ENCODE peak calls at places on chromosomes 12 and 14, in five cellular contexts. U is neural progenitor cell, F is lung, G is upper lobe of right lung, P is psoas muscle. J is an unnamed sample.

GRCh38 chr14:99116741-99117295 is 155.2 kb downstream of the BCL11B start:
- DNase-seq in G (no peak), F (peak; percentile 26), P (no peak), U (no peak), J (no peak)

GRCh38 chr12:58513866-58514265 is 406.4 kb downstream of the LRIG3 start:
- DNase-seq in F (no peak), U (no peak), P (no peak), G (no peak), J (no peak)

GRCh38 chr12:9134981-9135628 is 19.4 kb upstream of the A2M start:
- DNase-seq in P (no peak), G (peak; percentile 64), U (no peak), F (no peak), J (no peak)

GRCh38 chr12:11875414-11875935 is 195.3 kb upstream of the BCL2L14 start:
- DNase-seq in P (no peak), F (no peak), G (no peak), U (no peak), J (no peak)

GRCh38 chr14:59415836-59416620 is 49.2 kb downstream of the GPR135 start:
- DNase-seq in P (no peak), G (no peak), U (no peak), F (no peak), J (no peak)

GRCh38 chr12:115464673-115465060 is 780.7 kb upstream of the TBX3 start:
- DNase-seq in G (no peak), F (no peak), U (no peak), P (no peak), J (no peak)

GRCh38 chr12:130816055-130816454 is 23.0 kb downstream of the STX2 start:
- DNase-seq in F (no peak), G (no peak), P (no peak), U (no peak), J (no peak)

GRCh38 chr12:120100630-120101029 is 15.9 kb downstream of the RAB35 start:
- DNase-seq in F (no peak), P (peak; percentile 95), U (no peak), G (no peak), J (peak; percentile 91)

GRCh38 chr12:112167728-112168525 is 42.6 kb downstream of the TRAFD1 start:
- DNase-seq in U (no peak), F (no peak), G (no peak), P (no peak), J (no peak)

GRCh38 chr12:109134186-109134917 is 18.0 kb downstream of the ACACB start:
- DNase-seq in U (peak; percentile 63), G (peak; percentile 65), P (peak; percentile 90), F (peak; percentile 42), J (peak; percentile 80)
- H3K4me3 ChIP-seq in U (no peak overlapping the region), G (no peak overlapping the region), P (peak overlapping the region; percentile 35), F (no peak overlapping the region), J (no peak overlapping the region)

GRCh38 chr14:77763978-77764377 is 3.0 kb upstream of the SNW1 start:
- DNase-seq in P (no peak), F (no peak), G (no peak), U (peak; percentile 6), J (no peak)

GRCh38 chr14:77763316-77763715 is 2.4 kb upstream of the SNW1 start:
- DNase-seq in U (peak; percentile 33), F (no peak), G (no peak), P (no peak), J (no peak)

GRCh38 chr14:77760381-77761204 is at the start of gene SNW1:
- DNase-seq in P (peak; percentile 97), F (peak; percentile 93), G (peak; percentile 95), U (peak; percentile 97), J (peak; percentile 98)

GRCh38 chr14:77761205-77761931 is 412 bp upstream of the SNW1 start:
- DNase-seq in F (peak; percentile 31), G (no peak), P (peak; percentile 64), U (peak; percentile 57), J (peak; percentile 66)
- TF ChIP-seq CTCF in F (no peak), G (peak; percentile 35), P (no peak), U (peak; percentile 57), J (peak; percentile 11)

DNA sequence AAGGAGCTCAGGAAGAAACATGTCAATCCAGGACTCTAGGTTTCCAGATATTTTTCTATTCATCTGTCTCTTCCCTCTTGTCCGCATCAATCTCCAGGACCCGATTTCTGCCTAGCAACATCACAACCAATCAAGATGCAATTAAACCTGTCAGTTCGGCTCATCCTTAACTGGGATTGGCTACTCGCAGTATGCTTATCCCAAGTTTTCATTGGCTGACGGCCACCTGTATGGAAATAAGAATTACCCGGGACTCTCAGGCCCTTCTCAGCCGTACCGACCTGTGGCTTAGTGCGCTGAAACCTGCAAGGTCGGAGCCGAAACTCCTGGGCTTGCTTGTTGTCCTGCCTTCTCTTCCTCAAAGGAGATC is 20.4 kb upstream of the ATP5MC2 start:
- DNase-seq in P (no peak), F (peak; percentile 86), G (no peak), U (peak; percentile 94), J (peak; percentile 59)
- H3K4me3 ChIP-seq in P (peak overlapping the region; percentile 46), F (no peak overlapping the region), G (peak overlapping the region; percentile 11), U (peak overlapping the region; percentile 43), J (no peak overlapping the region)

GRCh38 chr12:108237272-108237671 is 101.8 kb downstream of the CMKLR1 start:
- DNase-seq in F (no peak), G (no peak), U (peak; percentile 18), P (no peak), J (no peak)
- TF ChIP-seq CTCF in F (no peak), G (peak; percentile 9), U (peak; percentile 45), P (no peak), J (no peak)

DNA sequence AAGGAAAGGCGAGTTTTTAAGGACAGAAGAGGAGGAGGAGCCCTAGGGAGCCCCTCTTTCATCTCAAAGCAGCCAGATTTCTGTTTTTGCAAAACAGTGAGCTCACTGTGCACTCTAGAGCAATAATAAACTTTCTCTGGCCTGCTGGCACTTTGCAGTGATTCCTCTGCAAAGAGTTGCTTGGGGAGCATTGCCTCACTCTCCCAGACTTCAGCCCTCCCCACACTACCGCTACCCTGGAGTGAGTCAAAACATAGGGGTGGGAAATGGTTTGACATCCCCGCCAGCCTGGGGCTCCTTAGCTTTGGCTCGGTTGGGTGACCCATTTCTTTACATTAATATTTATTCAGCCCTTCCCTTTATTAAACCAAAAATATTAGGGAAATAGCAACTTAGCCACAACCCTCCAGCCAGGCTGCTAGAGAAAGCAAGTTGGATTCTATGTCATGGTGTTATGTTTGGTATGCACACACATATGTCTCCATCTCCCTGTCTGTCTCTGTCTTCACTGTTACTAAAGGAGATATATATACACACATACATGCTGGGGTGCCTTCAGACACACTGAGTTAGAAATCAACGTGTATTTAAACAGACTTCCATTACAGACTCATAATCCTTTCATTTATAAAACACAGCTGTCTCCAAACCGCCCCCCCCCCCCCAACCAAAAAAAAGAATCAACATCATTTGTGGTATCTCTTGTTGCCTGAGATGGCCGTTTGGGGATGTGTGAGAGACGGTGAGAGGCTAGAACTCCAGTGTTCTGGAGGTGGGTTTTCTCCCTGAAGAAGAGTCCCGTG is 3.4 kb upstream of the IRF2BPL start:
- DNase-seq in F (no peak), U (no peak), P (peak; percentile 70), G (no peak), J (peak; percentile 89)
- H3K4me3 ChIP-seq in F (no peak overlapping the region), U (no peak overlapping the region), P (peak overlapping the region; percentile 65), G (peak overlapping the region; percentile 69), J (peak overlapping the region; percentile 42)

GRCh38 chr14:97524579-97525319 is 727.6 kb downstream of the VRK1 start:
- DNase-seq in G (no peak), U (no peak), P (no peak), F (no peak), J (no peak)

GRCh38 chr14:97527993-97528392 is 730.8 kb downstream of the VRK1 start:
- DNase-seq in G (no peak), U (no peak), F (no peak), P (no peak), J (no peak)

DNA sequence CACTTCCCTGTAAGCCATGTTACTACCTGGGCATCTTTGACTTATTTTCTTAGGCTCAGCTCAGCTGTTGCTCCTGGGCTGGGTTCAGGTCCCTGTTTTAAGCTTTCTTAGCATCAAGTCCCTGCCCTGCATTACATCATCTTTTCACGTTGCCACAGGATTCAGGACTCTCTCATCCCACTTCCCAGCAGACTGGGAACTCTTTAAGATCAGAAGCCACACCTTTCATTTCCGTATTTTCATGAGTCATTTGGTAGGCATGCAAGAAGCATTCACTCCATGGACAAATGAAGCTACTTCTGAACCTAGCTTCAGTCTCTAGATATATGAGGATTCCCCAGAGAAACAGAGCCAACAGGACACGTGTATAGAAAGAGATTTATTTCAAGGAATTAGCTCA is 726.8 kb downstream of the VRK1 start:
- DNase-seq in P (no peak), G (no peak), F (no peak), U (no peak), J (no peak)
- TF ChIP-seq CTCF in P (no peak), G (no peak), F (no peak), U (no peak), J (no peak)

DNA sequence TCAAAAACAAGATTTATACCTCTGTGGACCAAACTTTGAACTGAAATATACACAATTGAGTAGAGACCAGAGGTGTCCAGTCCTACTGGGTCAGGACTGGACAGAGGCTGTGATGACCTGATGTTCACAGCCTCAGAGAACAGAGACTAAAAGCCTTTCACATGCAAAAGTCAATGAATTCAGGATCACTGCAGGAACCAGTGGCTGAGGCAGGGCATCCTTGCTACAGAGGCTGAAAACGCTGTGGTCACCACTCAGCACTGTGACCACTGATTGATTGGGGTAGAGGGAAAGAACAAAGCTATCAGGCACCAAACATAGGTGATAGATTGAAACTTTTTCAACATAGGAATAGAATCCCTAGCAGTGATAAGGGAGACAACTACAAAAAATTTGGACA is 25.1 kb downstream of the GRIP1 start:
- DNase-seq in P (no peak), U (peak; percentile 33), F (no peak), G (no peak), J (no peak)
- H3K4me3 ChIP-seq in P (no peak overlapping the region), U (no peak overlapping the region), F (no peak overlapping the region), G (no peak overlapping the region), J (no peak overlapping the region)

J was measured in foreskin fibroblast.